ENCODE peak calls at places on chromosomes 12 and 14, in four cellular contexts. O is breast epithelium, L is heart left ventricle, H is A549. D is an unnamed sample.

GRCh38 chr12:100706029-100706428 is 88.5 kb upstream of the ANO4 start:
- DNase-seq in O (no peak), H (no peak), L (no peak), D (no peak)

GRCh38 chr14:66074546-66074945 is 411.6 kb upstream of the CCDC196 start:
- DNase-seq in L (no peak), H (no peak), O (no peak), D (no peak)

GRCh38 chr14:94066089-94066676 is 14.8 kb downstream of the DDX24 start:
- DNase-seq in L (no peak), H (no peak), O (no peak), D (no peak)

GRCh38 chr12:78308701-78309100 is 478.0 kb downstream of the NAV3 start:
- DNase-seq in H (no peak), L (no peak), O (no peak), D (no peak)

GRCh38 chr12:72511906-72512305 is 239.7 kb downstream of the TRHDE start:
- DNase-seq in H (no peak), O (no peak), L (no peak), D (no peak)

GRCh38 chr12:14572401-14572800 is 4.7 kb upstream of the PLBD1 start:
- DNase-seq in H (no peak), L (no peak), O (no peak), D (no peak)

GRCh38 chr14:87955501-87955900 is 37.5 kb downstream of the GALC start:
- DNase-seq in H (no peak), L (no peak), O (no peak), D (no peak)

GRCh38 chr12:122523280-122523679 is 3.5 kb downstream of the RSRC2 start:
- DNase-seq in O (no peak), H (no peak), L (no peak), D (no peak)

GRCh38 chr12:93572712-93573551 is 457 bp downstream of the SOCS2 start:
- DNase-seq in L (peak; percentile 46), O (no peak), H (no peak), D (no peak)

GRCh38 chr14:36664322-36665193 is 2.9 kb downstream of the PAX9 start:
- DNase-seq in L (no peak), O (no peak), H (no peak), D (no peak)

GRCh38 chr14:101078892-101079221 is 175.3 kb upstream of the RTL1 start:
- DNase-seq in L (no peak), H (no peak), O (peak; percentile 10), D (no peak)

GRCh38 chr14:99531221-99532096 is 50.2 kb downstream of the CCNK start:
- DNase-seq in O (no peak), L (no peak), H (no peak), D (no peak)

GRCh38 chr12:127145929-127146789 is 1120.8 kb upstream of the TMEM132C start:
- DNase-seq in O (no peak), H (peak; percentile 68), L (peak; percentile 86), D (no peak)

GRCh38 chr12:57540998-57541397 is 6.0 kb downstream of the DCTN2 start:
- DNase-seq in O (no peak), L (no peak), H (no peak), D (no peak)

GRCh38 chr14:100123618-100124017 is 35.8 kb downstream of the DEGS2 start:
- DNase-seq in O (no peak), L (no peak), H (no peak), D (no peak)

GRCh38 chr14:87076146-87076545 is 916.8 kb downstream of the GALC start:
- DNase-seq in H (no peak), O (no peak), L (no peak), D (no peak)

GRCh38 chr12:8491848-8492530 is 21.3 kb upstream of the CLEC4D start:
- DNase-seq in O (no peak), L (no peak), H (no peak), D (no peak)

GRCh38 chr12:108099085-108099484 is 30.0 kb upstream of the WSCD2 start:
- DNase-seq in L (no peak), H (no peak), O (no peak), D (no peak)

GRCh38 chr14:60736494-60736893 is 1.9 kb downstream of the MNAT1 start:
- DNase-seq in L (no peak), H (no peak), O (no peak), D (no peak)

GRCh38 chr14:61475316-61475715 is 153.9 kb downstream of the PRKCH start:
- DNase-seq in L (no peak), O (no peak), H (peak; percentile 53), D (no peak)

GRCh38 chr14:32366995-32367394 is 37.9 kb downstream of the AKAP6 start:
- DNase-seq in L (peak; percentile 31), H (no peak), O (no peak), D (no peak)

GRCh38 chr12:77118696-77119095 is 53.3 kb upstream of the E2F7 start:
- DNase-seq in H (no peak), O (no peak), L (no peak), D (no peak)

GRCh38 chr12:110689601-110690430 is 901 bp upstream of the HVCN1 start:
- DNase-seq in H (no peak), O (no peak), L (peak; percentile 51), D (no peak)

GRCh38 chr12:58306266-58306995 is 365.1 kb downstream of the ATP23 start:
- DNase-seq in L (no peak), O (no peak), H (no peak), D (no peak)

GRCh38 chr14:91341331-91342242 is 76.0 kb downstream of the CCDC88C start:
- DNase-seq in H (no peak), O (no peak), L (no peak), D (no peak)

GRCh38 chr14:94322648-94323570 is at the start of gene SERPINA6:
- DNase-seq in L (no peak), O (no peak), H (no peak), D (no peak)

GRCh38 chr12:126389961-126390360 is 1324.7 kb downstream of the AACS start:
- DNase-seq in L (no peak), O (no peak), H (no peak), D (no peak)

GRCh38 chr12:117100251-117100650 is 1.0 kb upstream of the TESC start:
- DNase-seq in L (peak; percentile 27), O (no peak), H (peak; percentile 73), D (no peak)

GRCh38 chr12:87217486-87217885 is 811.7 kb downstream of the C12orf50 start:
- DNase-seq in L (no peak), H (no peak), O (no peak), D (no peak)

GRCh38 chr12:58470266-58471010 is 449.9 kb downstream of the LRIG3 start:
- DNase-seq in H (no peak), L (no peak), O (no peak), D (no peak)

GRCh38 chr14:105203057-105203494 is 22.0 kb upstream of the NUDT14 start:
- DNase-seq in L (peak; percentile 75), O (peak; percentile 56), H (peak; percentile 81), D (no peak)

GRCh38 chr12:58314610-58315009 is 373.2 kb downstream of the ATP23 start:
- DNase-seq in H (no peak), O (no peak), L (no peak), D (no peak)

GRCh38 chr14:76228138-76228537 is 76.4 kb downstream of the GPATCH2L start:
- DNase-seq in L (no peak), H (no peak), O (no peak), D (no peak)

GRCh38 chr14:94144765-94145164 is 15.4 kb upstream of the IFI27L2 start:
- DNase-seq in L (no peak), H (no peak), O (no peak), D (no peak)

GRCh38 chr14:74492413-74493342 is at the start of gene NPC2:
- DNase-seq in H (no peak), O (no peak), L (no peak), D (no peak)
- TF ChIP-seq POLR2A in H (peak; percentile 54), O (peak; percentile 42), L (peak; percentile 64), D (peak; percentile 73)

GRCh38 chr14:103517626-103518415 is 4.8 kb downstream of the CKB start:
- DNase-seq in H (no peak), O (no peak), L (no peak), D (no peak)

GRCh38 chr14:103519043-103519836 is 3.4 kb downstream of the CKB start:
- DNase-seq in L (no peak), H (no peak), O (no peak), D (no peak)

GRCh38 chr14:103519837-103520212 is 2.8 kb downstream of the CKB start:
- DNase-seq in H (no peak), L (no peak), O (no peak), D (no peak)

GRCh38 chr14:103517172-103517566 is 5.5 kb downstream of the CKB start:
- DNase-seq in H (no peak), O (no peak), L (no peak), D (no peak)

DNA sequence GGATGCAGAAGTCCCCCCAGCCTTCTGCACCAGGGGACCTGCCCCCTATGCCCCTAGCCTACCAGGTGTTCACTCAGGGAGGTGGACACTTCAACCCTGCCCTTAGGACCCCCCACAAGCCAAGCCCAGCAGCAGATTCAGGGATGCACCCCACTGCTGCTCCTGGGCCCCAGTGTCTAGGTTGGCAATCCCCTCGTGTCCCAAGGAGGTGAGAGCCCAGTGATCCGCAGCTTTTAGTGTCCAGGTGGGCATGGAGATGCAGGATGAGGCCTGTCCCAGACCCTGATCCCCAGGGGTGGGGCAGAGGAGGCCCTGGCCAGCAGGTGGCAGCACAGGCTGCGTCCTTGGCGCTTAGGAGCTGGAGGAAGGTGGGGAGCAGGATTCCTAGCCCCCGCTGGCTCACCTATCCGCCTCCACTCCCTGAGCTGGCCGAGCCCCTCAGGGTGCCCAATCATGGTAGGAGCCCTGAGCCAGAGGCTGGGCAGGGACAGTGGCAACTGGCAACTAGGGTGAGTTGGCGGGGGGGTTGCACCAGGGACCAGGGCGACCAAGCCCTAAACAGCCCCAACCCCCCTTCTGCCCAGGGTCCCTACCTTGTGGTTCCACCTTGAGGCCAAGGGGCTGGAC is 4.1 kb downstream of the CKB start:
- DNase-seq in O (no peak), H (peak; percentile 93), L (peak; percentile 64), D (no peak)
- TF ChIP-seq POLR2A in O (no peak), H (no peak), L (no peak), D (no peak)

GRCh38 chr12:109637341-109637740 is 63.7 kb downstream of the MVK start:
- DNase-seq in O (no peak), L (no peak), H (no peak), D (no peak)
- TF ChIP-seq POLR2A in O (no peak), L (no peak), H (no peak), D (no peak)

GRCh38 chr14:81220767-81221578 is at the start of gene GTF2A1:
- DNase-seq in H (peak; percentile 80), L (peak; percentile 97), O (peak; percentile 93), D (peak; percentile 91)
- TF ChIP-seq POLR2A in H (peak; percentile 99), L (peak; percentile 95), O (peak; percentile 82), D (peak; percentile 82)

GRCh38 chr12:53048033-53048779 is 1.7 kb upstream of the TNS2 start:
- DNase-seq in L (peak; percentile 88), O (peak; percentile 82), H (peak; percentile 55), D (no peak)
- TF ChIP-seq POLR2A in L (no peak), O (no peak), H (no peak), D (no peak)

GRCh38 chr12:75452675-75453330 is 27.8 kb upstream of the GLIPR1 start:
- DNase-seq in O (no peak), L (no peak), H (peak; percentile 8), D (no peak)
- TF ChIP-seq POLR2A in O (no peak), L (no peak), H (no peak), D (no peak)

GRCh38 chr14:74608959-74609611 is 3.0 kb downstream of the LTBP2 start:
- DNase-seq in L (peak; percentile 82), H (peak; percentile 59), O (peak; percentile 85), D (peak; percentile 42)
- TF ChIP-seq POLR2A in L (no peak), H (no peak), O (no peak), D (no peak)

GRCh38 chr12:51820721-51821422 is 27.6 kb downstream of the FIGNL2 start:
- DNase-seq in L (peak; percentile 64), O (peak; percentile 36), H (peak; percentile 82), D (no peak)
- TF ChIP-seq POLR2A in L (peak; percentile 24), O (no peak), H (peak; percentile 94), D (no peak)

D was measured in esophagus squamous epithelium.